ENCODE peak calls at places on chromosomes 4 and X, in four cellular contexts. One of them, this sample, is unnamed.

GRCh38 chr4:40506492-40506891 is 123.2 kb downstream of the RBM47 start:
- DNase-seq in hepatocyte: no peak
- DNase-seq in upper lobe of left lung: no peak
- DNase-seq in fibroblast of mammary gland: no peak
- DNase-seq in this sample: no peak

GRCh38 chr4:8872402-8873291 is 1.0 kb upstream of the HMX1 start:
- DNase-seq in hepatocyte: no peak
- DNase-seq in upper lobe of left lung: no peak
- DNase-seq in fibroblast of mammary gland: no peak
- DNase-seq in this sample: no peak

GRCh38 chr4:113447061-113447460 is 314.5 kb downstream of the CAMK2D start:
- DNase-seq in hepatocyte: no peak
- DNase-seq in upper lobe of left lung: no peak
- DNase-seq in fibroblast of mammary gland: peak; percentile 52
- DNase-seq in this sample: no peak

GRCh38 chr4:52640808-52641595 is 18.1 kb downstream of the USP46 start:
- DNase-seq in hepatocyte: no peak
- DNase-seq in upper lobe of left lung: no peak
- DNase-seq in fibroblast of mammary gland: no peak
- DNase-seq in this sample: peak; percentile 15

GRCh38 chrX:108516184-108516583 is 76.5 kb downstream of the COL4A5 start:
- DNase-seq in hepatocyte: peak; percentile 6
- DNase-seq in upper lobe of left lung: no peak
- DNase-seq in fibroblast of mammary gland: peak; percentile 1
- DNase-seq in this sample: peak; percentile 0

GRCh38 chrX:140710710-140711109 is 1.2 kb downstream of the LINC00632 start:
- DNase-seq in hepatocyte: peak; percentile 24
- DNase-seq in upper lobe of left lung: no peak
- DNase-seq in fibroblast of mammary gland: no peak
- DNase-seq in this sample: no peak

GRCh38 chr4:26206339-26206738 is 114.5 kb upstream of the RBPJ start:
- DNase-seq in hepatocyte: no peak
- DNase-seq in upper lobe of left lung: no peak
- DNase-seq in fibroblast of mammary gland: peak; percentile 95
- DNase-seq in this sample: peak; percentile 17

GRCh38 chr4:102318105-102318504 is 27.2 kb downstream of the SLC39A8 start:
- DNase-seq in hepatocyte: no peak
- DNase-seq in upper lobe of left lung: no peak
- DNase-seq in fibroblast of mammary gland: no peak
- DNase-seq in this sample: no peak

GRCh38 chrX:153440556-153441135 is 5.2 kb downstream of the TREX2 start:
- DNase-seq in hepatocyte: no peak
- DNase-seq in upper lobe of left lung: no peak
- DNase-seq in fibroblast of mammary gland: no peak
- DNase-seq in this sample: no peak

GRCh38 chrX:153439977-153440376 is 5.9 kb downstream of the TREX2 start:
- DNase-seq in hepatocyte: no peak
- DNase-seq in upper lobe of left lung: no peak
- DNase-seq in fibroblast of mammary gland: no peak
- DNase-seq in this sample: no peak

GRCh38 chrX:153435845-153436244 is 10.0 kb downstream of the TREX2 start:
- DNase-seq in hepatocyte: no peak
- DNase-seq in upper lobe of left lung: no peak
- DNase-seq in fibroblast of mammary gland: no peak
- DNase-seq in this sample: no peak

GRCh38 chrX:153441296-153441695 is 4.6 kb downstream of the TREX2 start:
- DNase-seq in hepatocyte: no peak
- DNase-seq in upper lobe of left lung: no peak
- DNase-seq in fibroblast of mammary gland: no peak
- DNase-seq in this sample: no peak

GRCh38 chrX:153438522-153438921 is 7.3 kb downstream of the TREX2 start:
- DNase-seq in hepatocyte: peak; percentile 39
- DNase-seq in upper lobe of left lung: no peak
- DNase-seq in fibroblast of mammary gland: peak; percentile 35
- DNase-seq in this sample: no peak
- TF ChIP-seq CTCF in hepatocyte: peak; percentile 44
- TF ChIP-seq CTCF in upper lobe of left lung: no peak
- TF ChIP-seq CTCF in fibroblast of mammary gland: peak; percentile 41
- TF ChIP-seq CTCF in this sample: peak; percentile 46

GRCh38 chr4:37909690-37910486 is 19.0 kb downstream of the TBC1D1 start:
- DNase-seq in hepatocyte: no peak
- DNase-seq in upper lobe of left lung: no peak
- DNase-seq in fibroblast of mammary gland: no peak
- DNase-seq in this sample: no peak
- TF ChIP-seq CTCF in hepatocyte: no peak
- TF ChIP-seq CTCF in upper lobe of left lung: no peak
- TF ChIP-seq CTCF in fibroblast of mammary gland: no peak
- TF ChIP-seq CTCF in this sample: no peak

DNA sequence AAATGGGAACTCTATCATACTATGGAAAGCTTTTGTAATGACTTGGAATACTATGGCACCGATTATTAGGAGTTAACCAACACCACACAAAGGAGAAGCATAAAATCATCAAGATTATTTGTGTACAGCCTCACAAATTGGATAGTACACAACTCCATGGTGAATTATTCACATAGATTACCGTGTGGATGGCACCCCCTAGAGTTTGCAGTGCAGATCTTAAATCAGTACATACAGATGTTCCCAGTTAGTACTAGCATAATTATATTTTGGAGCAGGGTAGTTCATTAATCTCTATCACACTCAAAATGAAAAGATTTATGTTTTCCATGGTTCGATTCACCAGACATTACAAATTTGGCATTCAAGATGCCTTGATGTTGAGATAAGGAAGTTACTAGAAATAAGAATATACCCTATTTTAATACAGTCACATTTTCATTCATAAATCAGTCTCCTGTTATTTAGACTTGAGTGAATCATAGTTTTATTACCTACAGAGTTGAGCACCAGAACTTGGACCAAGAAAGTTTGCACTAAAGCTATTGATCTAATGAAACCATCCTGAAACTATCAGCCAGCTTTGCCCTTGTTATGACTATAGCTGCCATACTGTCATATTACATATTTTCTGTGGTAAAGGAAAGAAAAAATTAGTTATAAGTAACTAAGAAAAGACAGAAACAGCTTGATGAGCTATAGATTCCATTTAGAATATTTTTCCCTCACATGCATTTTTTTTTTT is 531.8 kb downstream of the GLUD2 start:
- DNase-seq in hepatocyte: peak; percentile 29
- DNase-seq in upper lobe of left lung: no peak
- DNase-seq in fibroblast of mammary gland: peak; percentile 53
- DNase-seq in this sample: no peak
- TF ChIP-seq CTCF in hepatocyte: peak; percentile 47
- TF ChIP-seq CTCF in upper lobe of left lung: peak; percentile 31
- TF ChIP-seq CTCF in fibroblast of mammary gland: peak; percentile 48
- TF ChIP-seq CTCF in this sample: peak; percentile 24

DNA sequence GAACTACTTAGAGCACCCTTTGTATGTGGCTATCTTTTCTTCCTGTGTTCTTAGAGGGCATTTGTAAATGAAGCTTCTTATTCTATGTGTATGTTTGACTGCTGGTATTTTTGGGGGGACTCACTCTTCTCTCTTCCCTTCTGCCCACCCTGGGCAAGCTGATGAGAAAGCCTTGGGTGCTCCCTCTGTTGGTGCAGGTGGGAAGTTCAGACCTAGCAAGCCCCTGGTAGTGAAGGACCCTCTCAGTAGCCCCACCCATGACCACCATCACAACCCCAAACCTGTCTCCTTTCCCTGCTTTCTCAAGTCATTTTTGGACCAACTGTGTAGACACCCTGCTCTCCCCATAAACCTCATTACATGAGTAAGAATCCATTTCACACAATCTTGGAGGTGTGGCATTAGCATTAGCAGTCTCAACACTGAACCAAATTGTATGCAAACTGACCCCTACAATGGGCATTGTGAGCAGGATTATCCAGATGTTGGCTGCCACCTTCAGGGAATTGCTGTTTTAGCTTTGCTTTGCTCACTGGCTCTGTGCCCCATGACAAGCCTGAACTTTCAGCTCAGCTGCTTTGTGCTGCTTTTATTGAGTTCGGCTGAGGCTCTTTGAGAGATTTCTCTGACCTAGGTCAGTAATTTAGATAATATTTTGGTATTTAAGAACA is 27.9 kb downstream of the TRIM61 start:
- DNase-seq in hepatocyte: peak; percentile 11
- DNase-seq in upper lobe of left lung: no peak
- DNase-seq in fibroblast of mammary gland: peak; percentile 50
- DNase-seq in this sample: no peak
- TF ChIP-seq CTCF in hepatocyte: peak; percentile 18
- TF ChIP-seq CTCF in upper lobe of left lung: no peak
- TF ChIP-seq CTCF in fibroblast of mammary gland: peak; percentile 35
- TF ChIP-seq CTCF in this sample: no peak

GRCh38 chrX:80648023-80648422 is 161.7 kb downstream of the BRWD3 start:
- DNase-seq in hepatocyte: peak; percentile 13
- DNase-seq in upper lobe of left lung: no peak
- DNase-seq in fibroblast of mammary gland: peak; percentile 10
- DNase-seq in this sample: no peak
- TF ChIP-seq CTCF in hepatocyte: peak; percentile 51
- TF ChIP-seq CTCF in upper lobe of left lung: no peak
- TF ChIP-seq CTCF in fibroblast of mammary gland: peak; percentile 52
- TF ChIP-seq CTCF in this sample: peak; percentile 60

DNA sequence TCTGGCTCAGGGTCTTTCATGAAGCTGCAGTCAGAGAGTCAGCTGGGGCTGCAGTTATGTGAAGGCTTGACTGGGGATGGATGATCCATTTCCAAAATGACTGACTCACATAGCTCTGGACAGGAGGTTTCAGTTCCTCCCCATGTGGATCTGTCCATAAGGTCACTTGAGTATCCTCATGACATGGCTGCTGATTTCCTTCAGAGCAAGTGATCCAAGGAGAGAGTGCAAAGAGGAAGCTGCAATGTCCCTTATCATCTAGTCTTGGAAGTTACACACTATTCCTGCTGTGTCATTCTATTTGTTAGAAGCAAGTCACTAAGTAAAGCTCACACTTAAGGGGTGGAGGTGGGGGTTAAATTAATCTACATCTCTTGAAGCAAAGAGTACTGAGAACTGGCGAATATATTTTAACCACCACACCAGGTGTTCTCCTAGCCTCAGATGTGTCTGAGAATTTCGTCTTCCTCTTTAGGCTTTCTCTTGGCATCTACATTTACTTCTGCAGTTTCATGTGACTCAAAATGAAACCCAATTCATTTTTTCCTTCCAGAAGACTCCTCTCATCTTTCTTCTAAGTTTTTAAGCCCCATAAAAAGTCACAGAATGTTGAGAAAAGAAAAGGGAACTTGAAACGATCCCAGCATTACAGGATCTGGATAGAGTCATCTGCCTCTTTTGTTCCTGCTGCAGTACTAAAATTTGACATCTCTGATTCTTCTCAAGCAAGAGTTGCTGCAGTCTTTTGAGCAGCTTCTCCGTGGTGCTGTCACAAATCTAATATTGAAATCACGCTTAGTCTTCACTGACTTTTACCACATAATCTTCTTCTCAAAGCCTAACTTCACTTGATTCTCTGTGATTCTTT is 3.8 kb upstream of the GRPR start:
- DNase-seq in hepatocyte: no peak
- DNase-seq in upper lobe of left lung: no peak
- DNase-seq in fibroblast of mammary gland: no peak
- DNase-seq in this sample: no peak
- TF ChIP-seq CTCF in hepatocyte: no peak
- TF ChIP-seq CTCF in upper lobe of left lung: no peak
- TF ChIP-seq CTCF in fibroblast of mammary gland: no peak
- TF ChIP-seq CTCF in this sample: no peak